ENCODE peak calls at places on chromosome 19, in four cellular contexts. U is endodermal cell, E is hepatocyte, R is spleen. L is an unnamed sample.

GRCh38 chr19:4338441-4339350 is at the start of gene STAP2:
- DNase-seq in R (no peak), U (peak; percentile 80), E (peak; percentile 86), L (no peak)

GRCh38 chr19:56360841-56361240 is 32.5 kb downstream of the ZNF582 start:
- DNase-seq in U (no peak), R (no peak), E (no peak), L (no peak)

GRCh38 chr19:55146078-55146647 is 2.8 kb downstream of the TNNT1 start:
- DNase-seq in E (no peak), U (peak; percentile 84), R (no peak), L (no peak)

GRCh38 chr19:35722461-35722860 is 4.7 kb downstream of the KMT2B start:
- DNase-seq in R (no peak), U (no peak), E (no peak), L (no peak)

GRCh38 chr19:46629546-46630025 is 4.7 kb upstream of the PTGIR start:
- DNase-seq in E (peak; percentile 41), U (no peak), R (peak; percentile 82), L (no peak)

GRCh38 chr19:50712833-50713232 is 6.8 kb downstream of the SHANK1 start:
- DNase-seq in U (no peak), E (no peak), R (no peak), L (no peak)

GRCh38 chr19:46478356-46478986 is 7.1 kb upstream of the PNMA8A start:
- DNase-seq in U (peak; percentile 68), E (no peak), R (no peak), L (no peak)

GRCh38 chr19:5665781-5666513 is 14.4 kb downstream of the MICOS13 start:
- DNase-seq in U (no peak), E (no peak), R (peak; percentile 15), L (no peak)

GRCh38 chr19:55838251-55838650 is 1.9 kb downstream of the NLRP4 start:
- DNase-seq in E (no peak), U (no peak), R (no peak), L (no peak)

GRCh38 chr19:43774103-43774939 is 6.5 kb downstream of the KCNN4 start:
- DNase-seq in R (peak; percentile 83), U (peak; percentile 94), E (peak; percentile 86), L (no peak)

GRCh38 chr19:58319241-58319640 is 7.6 kb upstream of the ZSCAN22 start:
- DNase-seq in R (no peak), E (no peak), U (no peak), L (no peak)

GRCh38 chr19:11019262-11019661 is 58.4 kb downstream of the SMARCA4 start:
- DNase-seq in E (no peak), R (no peak), U (no peak), L (no peak)

GRCh38 chr19:50252111-50252886 is 48.9 kb downstream of the MYH14 start:
- DNase-seq in R (no peak), U (peak; percentile 90), E (no peak), L (peak; percentile 3)

GRCh38 chr19:28456708-28457320 is 756.1 kb downstream of the UQCRFS1 start:
- DNase-seq in U (no peak), E (no peak), R (no peak), L (no peak)

GRCh38 chr19:19113040-19113541 is 25.2 kb downstream of the TMEM161A start:
- DNase-seq in R (no peak), E (no peak), U (peak; percentile 90), L (no peak)

GRCh38 chr19:53511933-53512374 is 26.0 kb upstream of the ZNF331 start:
- DNase-seq in E (peak; percentile 83), R (no peak), U (peak; percentile 94), L (peak; percentile 18)

GRCh38 chr19:2440515-2440914 is 13.1 kb upstream of the TIMM13 start:
- DNase-seq in U (no peak), R (no peak), E (no peak), L (no peak)

GRCh38 chr19:51637362-51637978 is 7.3 kb upstream of the SIGLEC5 start:
- DNase-seq in R (no peak), U (no peak), E (no peak), L (no peak)

GRCh38 chr19:50768289-50768688 is 2.0 kb upstream of the GPR32 start:
- DNase-seq in R (no peak), U (no peak), E (no peak), L (no peak)

GRCh38 chr19:58364127-58364526 is 1.6 kb upstream of the ZNF497 start:
- DNase-seq in U (no peak), E (no peak), R (no peak), L (no peak)

GRCh38 chr19:16378291-16378889 is 53.8 kb downstream of the KLF2 start:
- DNase-seq in R (peak; percentile 67), U (no peak), E (no peak), L (no peak)

GRCh38 chr19:38850231-38850975 is 617 bp upstream of the HNRNPL start:
- DNase-seq in R (peak; percentile 99), U (peak; percentile 100), E (peak; percentile 100), L (peak; percentile 98)

GRCh38 chr19:31415322-31415721 is 66.1 kb upstream of the TSHZ3 start:
- DNase-seq in U (no peak), E (no peak), R (no peak), L (no peak)

GRCh38 chr19:31438401-31439269 is 89.4 kb upstream of the TSHZ3 start:
- DNase-seq in E (no peak), U (no peak), R (no peak), L (no peak)

GRCh38 chr19:35882074-35882832 is 13.9 kb downstream of the APLP1 start:
- DNase-seq in E (peak; percentile 52), R (no peak), U (no peak), L (no peak)

GRCh38 chr19:48669903-48670668 is 2.7 kb downstream of the NTN5 start:
- DNase-seq in R (no peak), E (no peak), U (no peak), L (no peak)

GRCh38 chr19:10855879-10856522 is 7.8 kb downstream of the C19orf38 start:
- DNase-seq in E (no peak), R (no peak), U (peak; percentile 83), L (no peak)

GRCh38 chr19:55699221-55699620 is 24.2 kb downstream of the EPN1 start:
- DNase-seq in R (peak; percentile 34), U (peak; percentile 24), E (no peak), L (no peak)

GRCh38 chr19:54035215-54036178 is 28.2 kb downstream of the VSTM1 start:
- DNase-seq in U (peak; percentile 81), E (no peak), R (no peak), L (no peak)

GRCh38 chr19:43777163-43777700 is 3.5 kb downstream of the KCNN4 start:
- DNase-seq in U (no peak), E (peak; percentile 28), R (peak; percentile 84), L (peak; percentile 35)

GRCh38 chr19:39146091-39146490 is 20.5 kb downstream of the PAK4 start:
- DNase-seq in E (no peak), R (no peak), U (no peak), L (no peak)

GRCh38 chr19:11692127-11692790 is 46.5 kb downstream of the ZNF823 start:
- DNase-seq in R (no peak), E (no peak), U (no peak), L (no peak)

GRCh38 chr19:49560358-49560900 is 19.9 kb downstream of the NOSIP start:
- DNase-seq in R (no peak), E (no peak), U (no peak), L (no peak)

GRCh38 chr19:3095375-3096191 is 1.4 kb downstream of the GNA11 start:
- DNase-seq in R (peak; percentile 77), E (peak; percentile 64), U (peak; percentile 95), L (peak; percentile 64)

GRCh38 chr19:9917322-9917721 is 19.0 kb downstream of the OLFM2 start:
- DNase-seq in U (peak; percentile 88), R (no peak), E (peak; percentile 39), L (no peak)

GRCh38 chr19:17999685-18000479 is 8.1 kb upstream of the ARRDC2 start:
- DNase-seq in U (no peak), R (peak; percentile 82), E (no peak), L (no peak)

GRCh38 chr19:18002347-18002850 is 5.6 kb upstream of the ARRDC2 start:
- DNase-seq in E (no peak), U (no peak), R (peak; percentile 89), L (no peak)

GRCh38 chr19:18000480-18000980 is 7.4 kb upstream of the ARRDC2 start:
- DNase-seq in R (no peak), E (no peak), U (no peak), L (no peak)

GRCh38 chr19:18001837-18002345 is 6.1 kb upstream of the ARRDC2 start:
- DNase-seq in R (no peak), E (no peak), U (no peak), L (no peak)

GRCh38 chr19:18000981-18001836 is 6.8 kb upstream of the ARRDC2 start:
- DNase-seq in R (peak; percentile 99), E (peak; percentile 90), U (peak; percentile 89), L (peak; percentile 94)
- TF ChIP-seq CTCF in R (no peak), E (no peak), U (no peak), L (no peak)

GRCh38 chr19:34391813-34392212 is 12.4 kb upstream of the PDCD2L start:
- DNase-seq in E (no peak), U (no peak), R (no peak), L (no peak)

GRCh38 chr19:34393031-34393430 is 11.2 kb upstream of the PDCD2L start:
- DNase-seq in U (no peak), R (no peak), E (no peak), L (no peak)

GRCh38 chr19:34397853-34398252 is 6.3 kb upstream of the PDCD2L start:
- DNase-seq in R (no peak), U (no peak), E (no peak), L (no peak)

GRCh38 chr19:34393629-34394028 is 10.6 kb upstream of the PDCD2L start:
- DNase-seq in R (no peak), E (no peak), U (no peak), L (no peak)
- H3K27ac ChIP-seq in R (no peak overlapping the region), E (no peak overlapping the region), U (no peak overlapping the region), L (no peak overlapping the region)

GRCh38 chr19:17727843-17728242 is 8.6 kb downstream of the MAP1S start:
- DNase-seq in E (no peak), U (no peak), R (no peak), L (no peak)

GRCh38 chr19:17724655-17725054 is 5.4 kb downstream of the MAP1S start:
- DNase-seq in U (no peak), E (no peak), R (no peak), L (no peak)

GRCh38 chr19:17726914-17727773 is 7.9 kb downstream of the MAP1S start:
- DNase-seq in E (no peak), U (no peak), R (no peak), L (no peak)

GRCh38 chr19:17726136-17726741 is 7.0 kb downstream of the MAP1S start:
- DNase-seq in E (no peak), U (no peak), R (no peak), L (no peak)

DNA sequence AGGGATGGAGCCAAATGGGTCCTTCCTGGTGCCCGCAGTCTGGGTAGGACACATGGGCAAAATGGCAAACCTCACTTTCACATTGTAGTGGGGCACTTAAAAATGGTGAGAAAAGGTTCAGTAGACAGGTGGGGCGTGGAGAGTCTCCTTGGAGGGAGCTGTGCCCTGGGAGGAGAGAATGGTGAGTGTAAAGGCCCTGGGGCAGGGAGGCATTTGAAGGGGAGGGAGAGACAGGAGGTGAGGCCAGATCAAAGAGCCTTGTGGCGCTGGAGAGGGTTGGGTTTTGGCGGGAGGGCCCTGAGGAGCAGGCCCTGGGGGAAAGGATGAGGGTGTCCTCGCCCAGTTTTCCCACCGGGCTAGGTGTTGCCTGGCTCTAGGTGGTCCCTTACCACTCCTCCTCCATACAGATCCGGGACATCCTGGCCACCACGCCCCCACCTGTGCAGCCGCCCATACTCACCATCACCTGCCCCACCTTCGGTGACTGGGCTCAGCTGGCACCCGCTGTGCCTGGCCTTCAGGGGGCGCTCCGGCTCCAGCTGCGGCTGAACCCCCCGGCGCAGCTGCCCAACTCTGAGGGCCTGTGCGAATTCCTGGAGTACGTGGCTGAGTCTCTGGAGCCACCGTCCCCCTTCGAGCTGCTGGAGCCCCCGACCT is 6.3 kb downstream of the MAP1S start:
- DNase-seq in R (no peak), E (no peak), U (peak; percentile 80), L (no peak)
- TF ChIP-seq CTCF in R (peak; percentile 55), E (peak; percentile 27), U (peak; percentile 77), L (peak; percentile 23)

GRCh38 chr19:506404-507285 is 652 bp upstream of the TPGS1 start:
- DNase-seq in U (peak; percentile 98), R (peak; percentile 98), E (peak; percentile 100), L (peak; percentile 94)
- H3K27ac ChIP-seq in U (peak overlapping the region; percentile 98), R (peak overlapping the region; percentile 98), E (peak overlapping the region; percentile 81), L (peak overlapping the region; percentile 88)